ENCODE peak calls at places on chromosomes 11 and 22, in eight cellular contexts. C is ovary; I is transverse colon; R is tibial nerve; A is foreskin keratinocyte; F is CD4-positive, alpha-beta T cell; D is K562; B is astrocyte. T is an unnamed sample.
A peak's percentile ranks its signal among the peaks of the same experiment; 100 is the strongest.

GRCh38 chr11:133712235-133712634 is 133.1 kb downstream of the SPATA19 start:
- DNase-seq in D (no peak), A (no peak), I (no peak), F (no peak), C (no peak), R (no peak), B (no peak), T (no peak)

GRCh38 chr22:40819741-40820140 is 595 bp upstream of the SLC25A17 start:
- DNase-seq in R (no peak), I (no peak), C (no peak), A (no peak), F (no peak), D (no peak), B (no peak), T (no peak)

GRCh38 chr11:33538726-33539125 is 161.9 kb downstream of the C11orf91 start:
- DNase-seq in A (no peak), F (no peak), I (no peak), B (no peak), D (no peak), R (no peak), C (no peak), T (no peak)

GRCh38 chr22:44049369-44050231 is 25.5 kb downstream of the PARVB start:
- DNase-seq in I (no peak), F (no peak), B (no peak), R (no peak), D (no peak), A (no peak), C (peak; percentile 53), T (no peak)

GRCh38 chr11:832529-833113 is at the start of gene CD151:
- DNase-seq in C (peak; percentile 64), F (no peak), B (no peak), I (peak; percentile 76), R (no peak), A (no peak), D (peak; percentile 74), T (no peak)

GRCh38 chr22:29872145-29872893 is 10.7 kb upstream of the MTMR3 start:
- DNase-seq in C (no peak), F (no peak), D (no peak), R (no peak), A (no peak), I (no peak), B (no peak), T (no peak)

GRCh38 chr11:69173925-69174591 is 18.3 kb downstream of the SMIM38 start:
- DNase-seq in I (no peak), R (no peak), B (peak; percentile 58), D (no peak), A (peak; percentile 93), F (no peak), C (no peak), T (peak; percentile 13)

GRCh38 chr11:112968988-112969714 is 7.9 kb downstream of the NCAM1 start:
- DNase-seq in C (no peak), B (peak; percentile 77), I (no peak), F (no peak), D (no peak), R (no peak), A (no peak), T (peak; percentile 17)

GRCh38 chr22:35643991-35644390 is 4.3 kb upstream of the APOL6 start:
- DNase-seq in I (no peak), D (no peak), A (no peak), B (no peak), R (no peak), C (no peak), F (no peak), T (no peak)

GRCh38 chr22:47453049-47453448 is 690.6 kb downstream of the TBC1D22A start:
- DNase-seq in B (no peak), F (no peak), A (no peak), C (no peak), R (no peak), D (no peak), I (no peak), T (no peak)

GRCh38 chr11:120340529-120340928 is 4.3 kb downstream of the ARHGEF12 start:
- DNase-seq in A (peak; percentile 71), R (no peak), B (no peak), D (no peak), F (no peak), I (no peak), C (no peak), T (no peak)

GRCh38 chr11:13341028-13341427 is 63.4 kb downstream of the BMAL1 start:
- DNase-seq in A (no peak), B (no peak), C (no peak), F (no peak), D (no peak), R (no peak), I (no peak), T (no peak)

GRCh38 chr11:105582497-105582896 is 27.4 kb upstream of the GRIA4 start:
- DNase-seq in I (no peak), R (no peak), D (no peak), F (no peak), C (no peak), A (peak; percentile 3), B (no peak), T (no peak)

GRCh38 chr22:36816635-36817428 is at the start of gene PVALB:
- DNase-seq in F (no peak), A (no peak), I (no peak), R (no peak), B (peak; percentile 3), C (no peak), D (peak; percentile 31), T (peak; percentile 2)

GRCh38 chr11:133955091-133955846 is 1.5 kb downstream of the IGSF9B start:
- DNase-seq in I (peak; percentile 39), A (no peak), D (no peak), F (no peak), B (no peak), R (no peak), C (peak; percentile 32), T (no peak)

GRCh38 chr11:6538456-6538855 is 41.4 kb downstream of the DNHD1 start:
- DNase-seq in I (no peak), C (no peak), F (no peak), A (no peak), R (no peak), B (no peak), D (no peak), T (no peak)

GRCh38 chr11:112103446-112103845 is 16.8 kb downstream of the SDHD start:
- DNase-seq in F (no peak), C (no peak), A (no peak), I (no peak), B (no peak), D (no peak), R (no peak), T (no peak)

GRCh38 chr11:118007040-118007439 is 20.8 kb downstream of the IL10RA start:
- DNase-seq in F (no peak), A (no peak), I (no peak), B (no peak), D (no peak), C (no peak), R (no peak), T (no peak)

GRCh38 chr11:118004543-118005223 is 18.5 kb downstream of the IL10RA start:
- DNase-seq in B (no peak), F (no peak), D (peak; percentile 75), C (no peak), R (no peak), A (no peak), I (no peak), T (no peak)

GRCh38 chr11:118005224-118006152 is 19.3 kb downstream of the IL10RA start:
- DNase-seq in F (no peak), B (no peak), I (peak; percentile 4), C (no peak), R (no peak), A (peak; percentile 20), D (peak; percentile 77), T (no peak)

GRCh38 chr11:118008271-118008903 is 22.2 kb downstream of the IL10RA start:
- DNase-seq in F (no peak), A (no peak), I (no peak), B (no peak), D (no peak), C (no peak), R (no peak), T (no peak)

GRCh38 chr11:118006153-118006534 is 19.9 kb downstream of the IL10RA start:
- DNase-seq in R (no peak), C (no peak), A (no peak), D (no peak), F (no peak), B (no peak), I (no peak), T (no peak)
- H3K27ac ChIP-seq in R (no peak overlapping the region), C (no peak overlapping the region), A (no peak overlapping the region), D (no peak overlapping the region), F (no peak overlapping the region), B (no peak overlapping the region), I (peak overlapping the region; percentile 74), T (no peak overlapping the region)

GRCh38 chr11:20109731-20110445 is 50.4 kb downstream of the DBX1 start:
- DNase-seq in R (no peak), I (no peak), A (no peak), D (no peak), B (peak; percentile 61), C (no peak), F (no peak), T (no peak)
- H3K27ac ChIP-seq in R (no peak overlapping the region), I (peak overlapping the region; percentile 86), A (no peak overlapping the region), D (no peak overlapping the region), B (no peak overlapping the region), C (no peak overlapping the region), F (no peak overlapping the region), T (peak overlapping the region; percentile 99)

DNA sequence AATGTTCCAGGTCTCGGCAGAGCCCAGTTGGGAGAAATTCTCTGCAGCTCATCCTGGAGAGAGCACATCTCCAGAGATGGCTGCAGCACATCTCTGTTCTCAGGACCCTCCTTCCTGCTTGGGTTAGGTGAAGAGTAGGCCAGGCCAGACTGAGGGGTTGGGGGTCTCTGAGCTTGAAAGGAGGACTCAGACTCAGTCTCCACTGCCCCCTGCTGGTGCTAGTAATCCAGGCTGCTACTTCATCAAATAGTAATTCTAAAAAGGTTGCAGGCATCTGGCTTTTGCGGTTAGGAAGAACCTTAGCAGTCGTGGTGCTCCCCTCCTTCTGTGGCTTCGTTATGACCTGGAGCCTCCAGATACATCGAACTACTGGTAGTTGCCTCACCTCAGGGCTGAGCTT is 9.7 kb downstream of the TUB start:
- DNase-seq in C (peak; percentile 61), R (peak; percentile 53), B (no peak), A (no peak), F (no peak), D (peak; percentile 46), I (no peak), T (peak; percentile 37)
- H3K27ac ChIP-seq in C (no peak overlapping the region), R (no peak overlapping the region), B (no peak overlapping the region), A (no peak overlapping the region), F (no peak overlapping the region), D (no peak overlapping the region), I (no peak overlapping the region), T (no peak overlapping the region)

DNA sequence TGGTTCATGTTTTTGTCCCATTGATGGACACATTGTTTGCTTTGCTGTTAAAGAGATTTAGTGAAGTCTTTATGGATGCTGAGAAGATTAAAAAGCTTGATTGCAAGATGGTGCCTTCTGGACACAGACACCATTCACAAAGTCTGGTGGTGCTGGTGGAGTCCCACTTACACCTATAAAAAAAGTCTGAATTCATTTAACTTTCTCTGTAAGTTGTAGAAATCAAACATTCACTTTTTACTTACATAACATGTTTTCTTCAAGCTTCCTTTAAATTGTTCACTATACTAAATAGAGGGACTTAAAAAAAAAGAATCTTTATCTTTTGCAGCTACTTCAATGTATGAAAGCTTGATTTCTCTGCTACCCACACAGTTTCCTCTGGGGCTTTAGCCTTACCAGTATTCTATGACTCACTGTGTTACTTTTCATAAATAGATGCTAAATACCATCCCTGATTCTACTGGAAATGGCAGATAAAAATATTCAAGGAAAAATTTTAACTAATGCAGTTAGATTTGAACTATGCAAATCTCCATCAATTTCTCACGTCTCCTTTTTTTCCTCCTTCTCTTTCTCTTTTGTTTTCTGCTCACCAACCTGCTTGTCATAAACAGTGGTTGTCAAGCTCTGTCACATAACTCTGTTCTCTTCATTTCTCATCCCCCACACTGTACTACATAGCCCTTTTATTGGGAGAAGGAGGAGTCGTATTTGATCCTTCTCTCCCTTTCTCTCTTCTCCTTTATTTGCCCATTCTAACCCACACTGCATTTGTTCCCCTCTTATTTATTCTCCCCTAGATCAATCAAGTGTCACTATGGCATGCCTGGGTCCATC is 89.7 kb downstream of the FAM76B start:
- DNase-seq in F (no peak), D (no peak), B (peak; percentile 50), A (peak; percentile 10), I (no peak), C (no peak), R (no peak), T (no peak)
- H3K27ac ChIP-seq in F (peak overlapping the region; percentile 78), D (no peak overlapping the region), B (no peak overlapping the region), A (peak overlapping the region; percentile 39), I (no peak overlapping the region), C (no peak overlapping the region), R (peak overlapping the region; percentile 68), T (no peak overlapping the region)